ENCODE peak calls at places on chromosomes 3 and 15, in nine cellular contexts. R is A172; C is body of pancreas; O is hepatic stellate cell; P is central memory CD4-positive, alpha-beta T cell; I is activated CD4-positive, alpha-beta T cell treated with anti-CD3 and anti-CD28 coated beads, Interleukin-2, amount 10 ng/mL, durations not matched to agents 7 days and 5 days; L is iris pigment epithelial cell; Z is cardiac fibroblast; X is HuH-7. D is an unnamed sample.

GRCh38 chr15:53072077-53072476 is 281.9 kb upstream of the ONECUT1 start:
- DNase-seq in R (peak; percentile 40), C (peak; percentile 95), O (peak; percentile 0), P (no peak), I (peak; percentile 41), L (peak; percentile 38), Z (peak; percentile 18), X (peak; percentile 61), D (no peak)

GRCh38 chr15:86555114-86555513 is 475.4 kb downstream of the AGBL1 start:
- DNase-seq in R (no peak), C (no peak), O (no peak), P (no peak), I (no peak), L (no peak), Z (no peak), X (no peak), D (no peak)

GRCh38 chr3:63514678-63515077 is 137.8 kb upstream of the SNTN start:
- DNase-seq in R (no peak), C (no peak), O (no peak), P (no peak), I (no peak), L (no peak), Z (no peak), X (no peak), D (no peak)

GRCh38 chr3:127588675-127589577 is 1.6 kb downstream of the TPRA1 start:
- DNase-seq in R (peak; percentile 73), C (no peak), O (peak; percentile 89), P (no peak), I (peak; percentile 33), L (peak; percentile 76), Z (peak; percentile 65), X (no peak), D (no peak)

GRCh38 chr15:65388306-65389080 is 10.7 kb upstream of the IGDCC3 start:
- DNase-seq in R (no peak), C (no peak), O (no peak), P (no peak), I (no peak), L (no peak), Z (no peak), X (no peak), D (no peak)

GRCh38 chr15:56991017-56991416 is 72.6 kb downstream of the TCF12 start:
- DNase-seq in R (no peak), C (no peak), O (no peak), P (no peak), I (no peak), L (no peak), Z (no peak), X (no peak), D (no peak)

GRCh38 chr3:82354181-82354696 is 592.8 kb upstream of the GBE1 start:
- DNase-seq in R (no peak), C (peak; percentile 19), O (no peak), P (no peak), I (no peak), L (no peak), Z (no peak), X (no peak), D (no peak)

GRCh38 chr15:73647259-73648026 is 14.3 kb upstream of the NPTN start:
- DNase-seq in R (no peak), C (no peak), O (no peak), P (no peak), I (no peak), L (peak; percentile 26), Z (no peak), X (no peak), D (no peak)

GRCh38 chr3:155231792-155232191 is 61.7 kb downstream of the STRIT1 start:
- DNase-seq in R (no peak), C (no peak), O (no peak), P (no peak), I (no peak), L (no peak), Z (no peak), X (no peak), D (no peak)

GRCh38 chr3:28726840-28727239 is 378.2 kb upstream of the AZI2 start:
- DNase-seq in R (peak; percentile 48), C (peak; percentile 81), O (peak; percentile 2), P (no peak), I (no peak), L (peak; percentile 35), Z (peak; percentile 55), X (peak; percentile 51), D (no peak)

GRCh38 chr3:164458986-164459385 is 619.3 kb downstream of the SI start:
- DNase-seq in R (peak; percentile 80), C (no peak), O (no peak), P (no peak), I (no peak), L (peak; percentile 72), Z (peak; percentile 11), X (no peak), D (no peak)